ENCODE peak calls at places on chromosomes 12 and 14, in nine cellular contexts. R is HEK293T; Q is tibial artery; K is activated T-cell treated with anti-CD3 and anti-CD28 coated beads, Interleukin-2, amount 50 U/mL, for 24 hours; P is kidney epithelial cell; D is bronchial epithelial cell; S is ACHN; I is HCT116; Z is left ventricle myocardium inferior. X is an unnamed sample.

GRCh38 chr14:45838597-45838996 is 585.6 kb upstream of the MIS18BP1 start:
- DNase-seq in R (peak; percentile 3), Q (no peak), K (no peak), P (no peak), D (peak; percentile 41), S (peak; percentile 13), I (no peak), Z (no peak), X (no peak)

GRCh38 chr12:58888131-58888783 is 32.0 kb downstream of the LRIG3 start:
- DNase-seq in R (no peak), Q (peak; percentile 72), K (no peak), P (peak; percentile 91), D (peak; percentile 92), S (peak; percentile 92), I (no peak), Z (peak; percentile 46), X (no peak)

GRCh38 chr14:105105158-105105557 is 39.9 kb upstream of the GPR132 start:
- DNase-seq in R (no peak), Q (no peak), K (no peak), P (no peak), D (no peak), S (no peak), I (no peak), Z (no peak), X (no peak)

GRCh38 chr14:45199246-45199645 is 53.8 kb downstream of the MIS18BP1 start:
- DNase-seq in R (no peak), Q (no peak), K (no peak), P (no peak), D (peak; percentile 60), S (no peak), I (no peak), Z (no peak), X (no peak)

GRCh38 chr14:105865904-105866840 is 339.8 kb downstream of the TMEM121 start:
- DNase-seq in R (no peak), Q (peak; percentile 53), K (peak; percentile 28), P (no peak), D (no peak), S (no peak), I (no peak), Z (peak; percentile 11), X (no peak)

GRCh38 chr12:68451261-68452091 is 119.3 kb upstream of the MDM1 start:
- DNase-seq in R (no peak), Q (no peak), K (peak; percentile 73), P (no peak), D (peak; percentile 50), S (no peak), I (no peak), Z (peak; percentile 15), X (no peak)

GRCh38 chr14:90970167-90970600 is 90.3 kb downstream of the RPS6KA5 start:
- DNase-seq in R (no peak), Q (no peak), K (no peak), P (peak; percentile 5), D (peak; percentile 90), S (no peak), I (peak; percentile 95), Z (no peak), X (no peak)

GRCh38 chr12:49917788-49918173 is 14.1 kb upstream of the FAIM2 start:
- DNase-seq in R (no peak), Q (no peak), K (no peak), P (no peak), D (no peak), S (no peak), I (no peak), Z (no peak), X (no peak)

GRCh38 chr12:45575417-45575816 is 154.1 kb upstream of the ARID2 start:
- DNase-seq in R (no peak), Q (no peak), K (no peak), P (no peak), D (no peak), S (no peak), I (no peak), Z (no peak), X (no peak)

GRCh38 chr14:100072783-100073346 is 7.6 kb downstream of the EVL start:
- DNase-seq in R (no peak), Q (no peak), K (peak; percentile 75), P (no peak), D (peak; percentile 67), S (no peak), I (peak; percentile 13), Z (no peak), X (no peak)

GRCh38 chr12:110312581-110313360 is 31.7 kb downstream of the ATP2A2 start:
- DNase-seq in R (no peak), Q (no peak), K (no peak), P (peak; percentile 54), D (peak; percentile 96), S (peak; percentile 29), I (no peak), Z (no peak), X (no peak)

GRCh38 chr14:79256311-79256879 is 954.9 kb downstream of the DIO2 start:
- DNase-seq in R (no peak), Q (no peak), K (no peak), P (no peak), D (no peak), S (no peak), I (no peak), Z (no peak), X (no peak)

GRCh38 chr14:99249389-99249788 is 22.6 kb downstream of the BCL11B start:
- DNase-seq in R (no peak), Q (no peak), K (peak; percentile 61), P (no peak), D (peak; percentile 70), S (no peak), I (no peak), Z (no peak), X (no peak)

GRCh38 chr12:105742567-105742874 is 396.2 kb downstream of the NUAK1 start:
- DNase-seq in R (no peak), Q (no peak), K (no peak), P (no peak), D (no peak), S (no peak), I (no peak), Z (no peak), X (no peak)

GRCh38 chr14:99742074-99742473 is 51.1 kb upstream of the EML1 start:
- DNase-seq in R (no peak), Q (no peak), K (no peak), P (no peak), D (no peak), S (no peak), I (no peak), Z (no peak), X (no peak)

GRCh38 chr14:79861111-79861510 is 350.2 kb downstream of the DIO2 start:
- DNase-seq in R (no peak), Q (no peak), K (no peak), P (no peak), D (no peak), S (no peak), I (no peak), Z (no peak), X (peak; percentile 23)

GRCh38 chr14:104735830-104736642 is 12.0 kb downstream of the ADSS1 start:
- DNase-seq in R (no peak), Q (peak; percentile 99), K (no peak), P (no peak), D (peak; percentile 67), S (no peak), I (no peak), Z (peak; percentile 90), X (no peak)

GRCh38 chr12:13196302-13196921 is at the start of gene EMP1:
- DNase-seq in R (no peak), Q (peak; percentile 96), K (peak; percentile 72), P (peak; percentile 100), D (peak; percentile 100), S (peak; percentile 100), I (peak; percentile 98), Z (peak; percentile 92), X (no peak)

GRCh38 chr12:106840217-106840616 is 65.7 kb downstream of the RIC8B start:
- DNase-seq in R (peak; percentile 41), Q (no peak), K (no peak), P (peak; percentile 62), D (no peak), S (peak; percentile 79), I (no peak), Z (no peak), X (no peak)

GRCh38 chr14:40494483-40494882 is 1062.2 kb upstream of the FBXO33 start:
- DNase-seq in R (no peak), Q (no peak), K (no peak), P (no peak), D (no peak), S (no peak), I (no peak), Z (no peak), X (no peak)

GRCh38 chr14:101225729-101226152 is 322.2 kb upstream of the RTL1 start:
- DNase-seq in R (no peak), Q (no peak), K (no peak), P (no peak), D (no peak), S (no peak), I (no peak), Z (no peak), X (no peak)

GRCh38 chr14:100325231-100325632 is 2.1 kb downstream of the SLC25A47 start:
- DNase-seq in R (no peak), Q (no peak), K (no peak), P (no peak), D (no peak), S (no peak), I (no peak), Z (no peak), X (no peak)

GRCh38 chr12:6691473-6691872 is 2.3 kb upstream of the ZNF384 start:
- DNase-seq in R (no peak), Q (no peak), K (no peak), P (no peak), D (no peak), S (no peak), I (no peak), Z (no peak), X (no peak)

GRCh38 chr12:101678081-101678480 is 19.4 kb upstream of the CHPT1 start:
- DNase-seq in R (no peak), Q (no peak), K (no peak), P (no peak), D (no peak), S (no peak), I (no peak), Z (no peak), X (no peak)

GRCh38 chr12:11653215-11653753 is 3.8 kb downstream of the ETV6 start:
- DNase-seq in R (no peak), Q (no peak), K (peak; percentile 64), P (no peak), D (no peak), S (no peak), I (no peak), Z (no peak), X (no peak)

GRCh38 chr14:104210548-104211195 is 72.3 kb downstream of the KIF26A start:
- DNase-seq in R (no peak), Q (no peak), K (no peak), P (no peak), D (no peak), S (no peak), I (no peak), Z (no peak), X (no peak)

GRCh38 chr14:51176819-51177218 is 63.2 kb upstream of the TMX1 start:
- DNase-seq in R (no peak), Q (no peak), K (no peak), P (no peak), D (no peak), S (no peak), I (no peak), Z (no peak), X (peak; percentile 35)

GRCh38 chr12:40058721-40059190 is 47.1 kb downstream of the SLC2A13 start:
- DNase-seq in R (no peak), Q (no peak), K (no peak), P (no peak), D (no peak), S (peak; percentile 38), I (no peak), Z (no peak), X (no peak)

GRCh38 chr14:38039526-38039925 is 168.2 kb upstream of the SSTR1 start:
- DNase-seq in R (no peak), Q (no peak), K (no peak), P (no peak), D (no peak), S (no peak), I (no peak), Z (no peak), X (no peak)

GRCh38 chr14:23577710-23578392 is 739 bp downstream of the JPH4 start:
- DNase-seq in R (no peak), Q (no peak), K (no peak), P (no peak), D (no peak), S (no peak), I (no peak), Z (no peak), X (no peak)

GRCh38 chr14:59325906-59326305 is 137.4 kb downstream of the DAAM1 start:
- DNase-seq in R (no peak), Q (no peak), K (no peak), P (no peak), D (no peak), S (no peak), I (no peak), Z (no peak), X (no peak)